ENCODE peak calls at places on chromosomes 1 and 21, in ten cellular contexts. J is hepatocyte, B is transverse colon, G is cardiac fibroblast, T is AG04450, O is epithelial cell of proximal tubule, H is tibial artery, U is thoracic aorta, F is upper lobe of right lung, M is AG04449. K is an unnamed sample.

GRCh38 chr1:24325587-24326449 is 6.7 kb downstream of the GRHL3 start:
- DNase-seq in B (no peak), F (no peak), T (no peak), O (no peak), H (no peak), J (no peak), U (no peak), G (no peak), M (no peak), K (no peak)

GRCh38 chr1:187051618-187052232 is 223.0 kb downstream of the PLA2G4A start:
- DNase-seq in T (peak), U (no peak), G (peak), B (no peak), H (no peak), J (peak), O (peak), M (no peak), F (no peak), K (peak)

GRCh38 chr1:109529895-109530456 is 9.7 kb upstream of the GPR61 start:
- DNase-seq in F (no peak), M (no peak), G (no peak), T (no peak), U (no peak), B (no peak), H (no peak), J (no peak), O (no peak), K (no peak)

GRCh38 chr1:6392081-6392879 is 1.3 kb downstream of the ACOT7 start:
- DNase-seq in H (no peak), G (no peak), T (no peak), F (no peak), J (no peak), O (no peak), M (no peak), U (no peak), B (no peak), K (no peak)

GRCh38 chr21:39347537-39347936 is 1.4 kb downstream of the HMGN1 start:
- DNase-seq in T (no peak), H (no peak), J (no peak), O (no peak), F (no peak), M (no peak), B (no peak), G (no peak), U (no peak), K (no peak)

GRCh38 chr1:233919786-233920185 is 15.3 kb downstream of the SLC35F3 start:
- DNase-seq in J (no peak), O (no peak), F (no peak), G (no peak), U (no peak), B (no peak), M (no peak), T (no peak), H (no peak), K (no peak)

GRCh38 chr21:34020005-34020847 is 53.2 kb upstream of the MRPS6 start:
- DNase-seq in T (no peak), F (no peak), U (no peak), M (no peak), H (no peak), G (no peak), J (no peak), O (no peak), B (no peak), K (no peak)

GRCh38 chr1:214280386-214281029 is 451 bp upstream of the SMYD2 start:
- DNase-seq in H (no peak), U (no peak), O (peak), T (no peak), F (peak), J (peak), G (peak), B (peak), M (no peak), K (no peak)

GRCh38 chr1:227245613-227246320 is 72.5 kb downstream of the CDC42BPA start:
- DNase-seq in H (no peak), T (no peak), B (no peak), U (no peak), M (no peak), F (no peak), G (no peak), J (no peak), O (no peak), K (no peak)

GRCh38 chr1:211648980-211649934 is 26.2 kb downstream of the NEK2 start:
- DNase-seq in B (peak), H (no peak), T (no peak), O (no peak), G (no peak), J (peak), F (peak), M (no peak), U (no peak), K (no peak)

GRCh38 chr1:49298304-49298703 is 521.6 kb upstream of the BEND5 start:
- DNase-seq in M (no peak), G (no peak), O (peak), J (no peak), B (no peak), T (no peak), H (no peak), F (no peak), U (no peak), K (peak)

GRCh38 chr1:29453502-29454240 is 217.3 kb downstream of the PTPRU start:
- DNase-seq in T (peak), U (no peak), H (peak), O (peak), M (no peak), F (no peak), G (peak), J (peak), B (no peak), K (peak)

GRCh38 chr1:153677718-153678518 is 570 bp upstream of the NPR1 start:
- DNase-seq in F (no peak), T (no peak), J (peak), G (peak), B (peak), O (no peak), U (no peak), M (no peak), H (peak), K (no peak)

GRCh38 chr21:43300496-43301423 is 126.2 kb downstream of the SIK1 start:
- DNase-seq in F (peak), T (no peak), H (peak), U (no peak), J (no peak), M (no peak), B (no peak), G (peak), O (no peak), K (no peak)

GRCh38 chr1:37306461-37306860 is 167.9 kb upstream of the ZC3H12A start:
- DNase-seq in F (no peak), O (no peak), B (no peak), U (no peak), J (no peak), H (no peak), M (no peak), G (no peak), T (no peak), K (no peak)

GRCh38 chr1:22507582-22507981 is 55.7 kb upstream of the EPHA8 start:
- DNase-seq in U (no peak), G (no peak), O (no peak), B (no peak), M (no peak), T (no peak), F (no peak), J (no peak), H (no peak), K (no peak)

GRCh38 chr21:38930838-38931237 is 125.1 kb downstream of the ETS2 start:
- DNase-seq in O (no peak), T (peak), F (no peak), B (no peak), M (no peak), J (peak), H (no peak), U (no peak), G (peak), K (no peak)

GRCh38 chr21:29091032-29091431 is 17.6 kb upstream of the CCT8 start:
- DNase-seq in G (peak), B (no peak), T (peak), J (no peak), F (no peak), U (no peak), O (no peak), H (no peak), M (no peak), K (no peak)

GRCh38 chr1:120133228-120133927 is 42.9 kb downstream of the SEC22B start:
- DNase-seq in H (no peak), B (no peak), F (no peak), O (no peak), U (no peak), T (no peak), J (peak), M (no peak), G (no peak), K (no peak)

GRCh38 chr21:41878831-41879189 is 334 bp downstream of the PRDM15 start:
- DNase-seq in B (peak), G (peak), F (peak), O (no peak), T (peak), U (peak), J (peak), H (peak), M (peak), K (peak)

GRCh38 chr21:34790341-34790740 is 121.5 kb downstream of the CLIC6 start:
- DNase-seq in F (no peak), B (no peak), H (no peak), O (no peak), M (no peak), J (no peak), G (no peak), U (no peak), T (no peak), K (no peak)

GRCh38 chr1:228513244-228513900 is 26.2 kb downstream of the RNF187 start:
- DNase-seq in F (no peak), J (no peak), B (no peak), T (no peak), O (no peak), U (no peak), G (no peak), M (no peak), H (peak), K (no peak)

GRCh38 chr1:34460193-34460592 is 283.5 kb downstream of the C1orf94 start:
- DNase-seq in U (no peak), H (no peak), F (no peak), B (peak), J (peak), G (peak), M (no peak), T (no peak), O (peak), K (no peak)

GRCh38 chr21:17513214-17514123 is 626 bp downstream of the CXADR start:
- DNase-seq in H (no peak), B (peak), G (peak), U (no peak), O (no peak), T (no peak), F (peak), M (no peak), J (peak), K (no peak)

GRCh38 chr21:35932232-35932911 is 128.0 kb downstream of the SETD4 start:
- DNase-seq in F (no peak), U (no peak), B (peak), G (peak), T (peak), O (peak), M (peak), H (peak), J (peak), K (peak)

GRCh38 chr21:28215214-28215954 is 777.3 kb downstream of the LTN1 start:
- DNase-seq in T (no peak), O (no peak), M (peak), U (no peak), G (peak), B (no peak), J (no peak), F (no peak), H (no peak), K (no peak)

GRCh38 chr1:166152977-166153376 is 13.8 kb downstream of the FAM78B start:
- DNase-seq in F (no peak), O (no peak), T (no peak), B (no peak), H (no peak), J (no peak), M (no peak), G (no peak), U (no peak), K (no peak)

GRCh38 chr1:178057863-178058576 is 35.9 kb upstream of the RASAL2 start:
- DNase-seq in H (no peak), F (no peak), T (no peak), J (peak), U (no peak), O (no peak), B (no peak), G (peak), M (peak), K (no peak)

GRCh38 chr1:1783320-1783719 is 5.0 kb upstream of the NADK start:
- DNase-seq in T (no peak), H (no peak), B (peak), O (no peak), G (no peak), M (no peak), U (no peak), F (no peak), J (no peak), K (no peak)

GRCh38 chr1:203327684-203328457 is 22.6 kb downstream of the BTG2 start:
- DNase-seq in H (peak), T (no peak), G (peak), B (no peak), U (no peak), O (no peak), F (no peak), M (no peak), J (peak), K (no peak)

GRCh38 chr1:151251656-151252470 is 2.7 kb upstream of the PSMD4 start:
- DNase-seq in M (peak), J (peak), B (peak), U (peak), G (peak), F (no peak), H (no peak), O (no peak), T (peak), K (peak)

GRCh38 chr1:233470738-233471499 is 143.0 kb upstream of the KCNK1 start:
- DNase-seq in F (no peak), M (no peak), U (no peak), H (no peak), T (no peak), G (no peak), O (no peak), B (no peak), J (no peak), K (no peak)

GRCh38 chr1:115507256-115507589 is 134.5 kb upstream of the VANGL1 start:
- DNase-seq in F (no peak), M (no peak), U (no peak), G (peak), J (peak), O (peak), T (no peak), H (no peak), B (no peak), K (peak)

GRCh38 chr1:75133754-75134655 is at the start of gene LHX8:
- DNase-seq in F (no peak), H (no peak), J (peak), G (no peak), U (no peak), T (no peak), B (no peak), M (no peak), O (no peak), K (no peak)

GRCh38 chr1:243930822-243931671 is 81.0 kb upstream of the AKT3 start:
- DNase-seq in T (no peak), G (no peak), B (no peak), U (no peak), F (no peak), O (no peak), M (no peak), J (peak), H (no peak), K (peak)

GRCh38 chr1:3902546-3902945 is 2.5 kb upstream of the C1orf174 start:
- DNase-seq in M (no peak), F (peak), O (no peak), J (no peak), G (no peak), T (no peak), B (no peak), U (no peak), H (no peak), K (no peak)

GRCh38 chr1:3900969-3901529 is 977 bp upstream of the C1orf174 start:
- DNase-seq in J (peak), F (peak), B (peak), U (peak), H (peak), T (peak), G (peak), M (peak), O (peak), K (peak)

GRCh38 chr1:3900150-3900968 is at the start of gene C1orf174:
- DNase-seq in G (peak), U (peak), H (peak), M (peak), O (peak), J (peak), T (peak), F (peak), B (peak), K (peak)

GRCh38 chr1:3903141-3904005 is 3.3 kb upstream of the C1orf174 start:
- DNase-seq in G (no peak), H (peak), J (no peak), O (no peak), M (no peak), U (no peak), F (peak), B (peak), T (no peak), K (no peak)

DNA sequence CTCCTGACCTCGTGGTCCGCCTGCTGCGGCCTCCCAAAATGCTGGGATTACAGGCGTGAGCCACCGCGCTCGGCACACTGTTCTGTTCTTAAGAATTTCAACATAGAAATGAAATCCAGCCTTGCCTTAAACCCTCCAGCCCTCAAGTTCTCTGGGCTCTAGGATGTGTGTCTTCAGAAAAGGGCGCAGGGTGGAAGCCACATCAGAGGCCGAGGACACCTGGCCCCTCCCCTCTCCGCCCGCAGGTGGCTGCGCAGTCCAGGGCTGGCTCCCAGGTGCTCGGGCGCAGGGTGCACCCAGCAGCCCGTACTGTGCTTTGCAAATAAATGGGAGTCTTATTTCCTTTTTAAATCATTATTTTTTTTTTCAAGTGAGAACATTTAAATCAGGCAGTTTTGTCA is 2.0 kb upstream of the C1orf174 start:
- DNase-seq in M (no peak), H (peak), O (no peak), J (no peak), U (no peak), G (no peak), B (peak), F (peak), T (no peak), K (no peak)
- TF ChIP-seq CTCF in M (no peak), H (no peak), O (no peak), J (no peak), U (no peak), G (no peak), B (no peak), F (no peak), T (no peak), K (no peak)

DNA sequence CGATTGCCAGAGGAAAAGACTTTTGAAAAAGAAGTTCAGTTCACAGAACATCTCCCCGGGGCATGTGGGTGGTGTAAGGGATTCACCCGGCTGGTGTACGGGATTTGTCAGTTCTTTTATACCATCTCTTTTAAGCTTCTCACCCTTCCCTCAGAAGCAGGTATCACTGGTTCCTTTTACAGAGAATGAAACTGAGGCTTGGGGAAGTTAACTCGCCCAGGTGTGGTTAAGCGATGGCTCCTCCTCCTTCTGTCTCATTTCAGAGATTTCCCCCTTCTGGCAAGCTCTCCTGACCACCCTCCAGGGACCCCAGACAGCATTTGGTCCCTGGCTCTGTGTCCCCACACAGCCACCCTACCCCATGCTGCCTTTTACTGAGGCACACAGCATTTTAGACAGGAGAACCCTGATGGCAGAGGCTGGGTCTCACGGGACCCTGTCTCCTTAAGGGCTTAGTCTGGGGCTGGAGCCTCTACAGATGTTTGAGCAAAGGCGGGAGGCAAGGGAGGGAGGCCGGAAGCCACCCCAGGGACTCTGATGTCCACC is 2.8 kb upstream of the ECE1 start:
- DNase-seq in H (no peak), M (no peak), U (no peak), F (no peak), O (no peak), G (no peak), T (no peak), B (no peak), J (no peak), K (no peak)
- H3K4me3 ChIP-seq in H (no peak), M (no peak), U (no peak), F (peak), O (no peak), G (no peak), T (no peak), B (no peak), J (no peak), K (no peak)

DNA sequence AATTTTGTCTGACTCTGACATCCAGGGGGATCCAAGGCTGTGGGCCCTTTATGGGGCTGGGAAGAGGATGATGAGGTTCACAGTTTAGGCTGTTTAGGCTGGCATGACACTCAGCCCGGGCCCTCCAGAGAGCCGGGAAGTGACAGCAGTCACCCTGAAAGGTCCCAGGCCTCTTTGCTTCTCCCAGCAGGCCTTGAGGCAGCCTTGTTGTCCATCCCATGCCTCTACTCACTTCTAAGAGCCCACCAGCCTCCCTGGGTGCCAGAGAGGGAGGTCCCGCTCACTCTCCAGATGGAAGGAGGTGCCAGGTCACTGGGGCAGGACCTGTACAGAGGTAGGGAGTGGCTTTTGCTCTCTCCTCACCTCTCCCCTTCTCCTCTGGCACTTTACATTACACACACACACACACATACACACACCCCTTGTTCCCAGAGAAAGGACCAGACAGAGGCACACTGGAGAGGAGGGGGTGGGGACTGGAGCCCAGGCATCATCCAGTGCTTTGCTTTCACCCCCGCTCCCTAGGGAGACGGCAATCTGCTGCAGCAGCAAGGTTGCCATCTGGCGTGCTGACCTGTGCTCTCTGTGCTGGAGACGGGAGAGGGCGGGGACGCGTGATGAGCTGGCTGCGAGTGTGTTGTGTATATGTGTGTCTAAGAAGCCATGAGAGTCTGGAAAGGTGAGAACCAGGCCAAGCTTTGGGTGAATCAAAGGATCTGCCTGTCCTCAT is 4.6 kb downstream of the KLHDC8A start:
- DNase-seq in B (peak), J (peak), T (no peak), O (no peak), M (no peak), U (no peak), G (peak), F (peak), H (no peak), K (no peak)
- TF ChIP-seq CTCF in B (no peak), J (no peak), T (no peak), O (no peak), M (no peak), U (no peak), G (no peak), F (no peak), H (no peak), K (no peak)

DNA sequence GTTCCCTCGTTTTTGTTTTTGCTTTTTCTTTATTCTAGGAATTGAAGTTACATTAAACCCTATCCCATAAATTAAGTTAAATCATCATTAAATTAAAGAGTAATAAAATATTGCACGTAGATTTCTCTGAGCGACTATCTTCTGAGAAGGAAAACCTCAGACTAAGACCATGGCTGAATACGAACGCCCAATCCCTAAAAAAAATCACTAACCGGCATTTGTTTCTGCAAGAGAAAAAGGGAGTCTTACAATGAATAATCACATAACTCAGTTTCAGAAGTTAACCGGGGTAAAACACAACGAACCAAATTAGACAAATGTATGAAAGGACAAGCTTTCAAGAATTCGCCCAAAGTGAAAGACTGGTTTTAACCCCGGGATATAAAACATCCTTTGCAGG is 1.3 kb downstream of the PIK3R3 start:
- DNase-seq in J (no peak), U (no peak), B (no peak), M (no peak), O (no peak), T (no peak), G (peak), H (no peak), F (no peak), K (no peak)
- H3K4me3 ChIP-seq in J (peak), U (peak), B (peak), M (peak), O (peak), T (peak), G (peak), H (peak), F (peak), K (peak)

K was measured in retinal pigment epithelial cell.